ENCODE peak calls at places on chromosomes 6 and 20, in four cellular contexts. E, J, Y and G are unnamed samples.

GRCh38 chr6:156396068-156396771 is 381.0 kb upstream of the ARID1B start:
- DNase-seq in J (no peak), Y (peak; percentile 90), E (no peak), G (no peak)

GRCh38 chr20:688809-689208 is 13.2 kb upstream of the SCRT2 start:
- DNase-seq in E (no peak), Y (no peak), J (no peak), G (no peak)

GRCh38 chr6:156778615-156779205 is 1.5 kb downstream of the ARID1B start:
- DNase-seq in J (peak; percentile 45), E (peak; percentile 42), Y (peak; percentile 73), G (peak; percentile 92)

GRCh38 chr6:88013554-88013953 is 34.1 kb upstream of the SPACA1 start:
- DNase-seq in E (no peak), Y (no peak), J (no peak), G (no peak)

GRCh38 chr6:26432622-26433021 is 7.7 kb upstream of the BTN3A3 start:
- DNase-seq in J (no peak), E (no peak), Y (no peak), G (no peak)

GRCh38 chr6:76702187-76702586 is 629.7 kb upstream of the IMPG1 start:
- DNase-seq in J (no peak), Y (no peak), E (no peak), G (no peak)

GRCh38 chr6:142275146-142276006 is 26.4 kb upstream of the ADGRG6 start:
- DNase-seq in J (no peak), E (no peak), Y (no peak), G (no peak)

GRCh38 chr6:8552023-8552422 is 116.7 kb upstream of the SLC35B3 start:
- DNase-seq in Y (no peak), E (no peak), J (no peak), G (no peak)

GRCh38 chr6:24603241-24603640 is 42.8 kb downstream of the KIAA0319 start:
- DNase-seq in Y (no peak), E (no peak), J (no peak), G (no peak)

GRCh38 chr20:2806351-2806701 is 5.9 kb upstream of the CPXM1 start:
- DNase-seq in J (no peak), E (no peak), Y (no peak), G (no peak)